ENCODE peak calls at places on chromosome 21, in six cellular contexts. One of them, this sample, is unnamed.

GRCh38 chr21:35664683-35665082 is 395.6 kb downstream of the SETD4 start:
- DNase-seq in body of pancreas: peak; percentile 24
- DNase-seq in IMR-90: peak; percentile 77
- DNase-seq in Peyer's patch: no peak
- DNase-seq in fibroblast of lung: peak; percentile 91
- DNase-seq in endodermal cell: no peak
- DNase-seq in this sample: no peak

GRCh38 chr21:24910591-24910990 is 696.7 kb downstream of the MRPL39 start:
- DNase-seq in body of pancreas: no peak
- DNase-seq in IMR-90: no peak
- DNase-seq in Peyer's patch: no peak
- DNase-seq in fibroblast of lung: no peak
- DNase-seq in endodermal cell: no peak
- DNase-seq in this sample: no peak

GRCh38 chr21:17611414-17612022 is 1.2 kb downstream of the BTG3 start:
- DNase-seq in body of pancreas: peak; percentile 86
- DNase-seq in IMR-90: peak; percentile 94
- DNase-seq in Peyer's patch: peak; percentile 81
- DNase-seq in fibroblast of lung: peak; percentile 94
- DNase-seq in endodermal cell: peak; percentile 83
- DNase-seq in this sample: peak; percentile 76

GRCh38 chr21:34061983-34062382 is 11.4 kb upstream of the MRPS6 start:
- DNase-seq in body of pancreas: no peak
- DNase-seq in IMR-90: no peak
- DNase-seq in Peyer's patch: no peak
- DNase-seq in fibroblast of lung: no peak
- DNase-seq in endodermal cell: peak; percentile 61
- DNase-seq in this sample: no peak

GRCh38 chr21:26952274-26953066 is 14.4 kb downstream of the ADAMTS5 start:
- DNase-seq in body of pancreas: no peak
- DNase-seq in IMR-90: peak; percentile 45
- DNase-seq in Peyer's patch: no peak
- DNase-seq in fibroblast of lung: no peak
- DNase-seq in endodermal cell: no peak
- DNase-seq in this sample: no peak

GRCh38 chr21:39141502-39141901 is 41.7 kb downstream of the PSMG1 start:
- DNase-seq in body of pancreas: no peak
- DNase-seq in IMR-90: peak; percentile 73
- DNase-seq in Peyer's patch: no peak
- DNase-seq in fibroblast of lung: peak; percentile 59
- DNase-seq in endodermal cell: no peak
- DNase-seq in this sample: no peak

GRCh38 chr21:43340491-43341348 is 86.2 kb downstream of the SIK1 start:
- DNase-seq in body of pancreas: no peak
- DNase-seq in IMR-90: peak; percentile 95
- DNase-seq in Peyer's patch: no peak
- DNase-seq in fibroblast of lung: peak; percentile 90
- DNase-seq in endodermal cell: peak; percentile 68
- DNase-seq in this sample: no peak

GRCh38 chr21:25568230-25568629 is 39.1 kb downstream of the MRPL39 start:
- DNase-seq in body of pancreas: peak; percentile 16
- DNase-seq in IMR-90: peak; percentile 78
- DNase-seq in Peyer's patch: peak; percentile 72
- DNase-seq in fibroblast of lung: peak; percentile 80
- DNase-seq in endodermal cell: peak; percentile 49
- DNase-seq in this sample: no peak

GRCh38 chr21:37263827-37264226 is 3.3 kb downstream of the VPS26C start:
- DNase-seq in body of pancreas: no peak
- DNase-seq in IMR-90: peak; percentile 15
- DNase-seq in Peyer's patch: no peak
- DNase-seq in fibroblast of lung: peak; percentile 56
- DNase-seq in endodermal cell: no peak
- DNase-seq in this sample: no peak

GRCh38 chr21:39003982-39004775 is 179.1 kb downstream of the PSMG1 start:
- DNase-seq in body of pancreas: no peak
- DNase-seq in IMR-90: peak; percentile 89
- DNase-seq in Peyer's patch: no peak
- DNase-seq in fibroblast of lung: peak; percentile 39
- DNase-seq in endodermal cell: peak; percentile 35
- DNase-seq in this sample: no peak

GRCh38 chr21:36917487-36918158 is 48.8 kb downstream of the HLCS start:
- DNase-seq in body of pancreas: peak; percentile 63
- DNase-seq in IMR-90: peak; percentile 75
- DNase-seq in Peyer's patch: no peak
- DNase-seq in fibroblast of lung: peak; percentile 60
- DNase-seq in endodermal cell: peak; percentile 81
- DNase-seq in this sample: no peak

GRCh38 chr21:42616366-42617340 is 36.8 kb upstream of the PDE9A start:
- DNase-seq in body of pancreas: no peak
- DNase-seq in IMR-90: no peak
- DNase-seq in Peyer's patch: no peak
- DNase-seq in fibroblast of lung: no peak
- DNase-seq in endodermal cell: no peak
- DNase-seq in this sample: no peak

GRCh38 chr21:37072988-37073416 is at the start of the genes PIGP and TTC3:
- DNase-seq in body of pancreas: peak; percentile 96
- DNase-seq in IMR-90: peak; percentile 93
- DNase-seq in Peyer's patch: peak; percentile 86
- DNase-seq in fibroblast of lung: peak; percentile 92
- DNase-seq in endodermal cell: peak; percentile 97
- DNase-seq in this sample: peak; percentile 97

GRCh38 chr21:21559285-21560045 is 561.3 kb downstream of the NCAM2 start:
- DNase-seq in body of pancreas: no peak
- DNase-seq in IMR-90: no peak
- DNase-seq in Peyer's patch: no peak
- DNase-seq in fibroblast of lung: peak; percentile 7
- DNase-seq in endodermal cell: no peak
- DNase-seq in this sample: no peak

GRCh38 chr21:35779690-35780570 is 280.4 kb downstream of the SETD4 start:
- DNase-seq in body of pancreas: peak; percentile 56
- DNase-seq in IMR-90: peak; percentile 91
- DNase-seq in Peyer's patch: no peak
- DNase-seq in fibroblast of lung: peak; percentile 90
- DNase-seq in endodermal cell: no peak
- DNase-seq in this sample: no peak

GRCh38 chr21:29258626-29259335 is 39.9 kb upstream of the BACH1 start:
- DNase-seq in body of pancreas: no peak
- DNase-seq in IMR-90: peak; percentile 89
- DNase-seq in Peyer's patch: no peak
- DNase-seq in fibroblast of lung: peak; percentile 87
- DNase-seq in endodermal cell: no peak
- DNase-seq in this sample: no peak

GRCh38 chr21:45468971-45469272 is 64.0 kb downstream of the COL18A1 start:
- DNase-seq in body of pancreas: no peak
- DNase-seq in IMR-90: no peak
- DNase-seq in Peyer's patch: no peak
- DNase-seq in fibroblast of lung: no peak
- DNase-seq in endodermal cell: no peak
- DNase-seq in this sample: no peak

GRCh38 chr21:45471229-45472052 is 66.5 kb downstream of the COL18A1 start:
- DNase-seq in body of pancreas: no peak
- DNase-seq in IMR-90: peak; percentile 93
- DNase-seq in Peyer's patch: no peak
- DNase-seq in fibroblast of lung: peak; percentile 95
- DNase-seq in endodermal cell: no peak
- DNase-seq in this sample: no peak

GRCh38 chr21:45468051-45468970 is 63.3 kb downstream of the COL18A1 start:
- DNase-seq in body of pancreas: no peak
- DNase-seq in IMR-90: no peak
- DNase-seq in Peyer's patch: no peak
- DNase-seq in fibroblast of lung: no peak
- DNase-seq in endodermal cell: no peak
- DNase-seq in this sample: no peak

GRCh38 chr21:45470087-45470515 is 65.1 kb downstream of the COL18A1 start:
- DNase-seq in body of pancreas: no peak
- DNase-seq in IMR-90: peak; percentile 68
- DNase-seq in Peyer's patch: no peak
- DNase-seq in fibroblast of lung: peak; percentile 82
- DNase-seq in endodermal cell: no peak
- DNase-seq in this sample: no peak

DNA sequence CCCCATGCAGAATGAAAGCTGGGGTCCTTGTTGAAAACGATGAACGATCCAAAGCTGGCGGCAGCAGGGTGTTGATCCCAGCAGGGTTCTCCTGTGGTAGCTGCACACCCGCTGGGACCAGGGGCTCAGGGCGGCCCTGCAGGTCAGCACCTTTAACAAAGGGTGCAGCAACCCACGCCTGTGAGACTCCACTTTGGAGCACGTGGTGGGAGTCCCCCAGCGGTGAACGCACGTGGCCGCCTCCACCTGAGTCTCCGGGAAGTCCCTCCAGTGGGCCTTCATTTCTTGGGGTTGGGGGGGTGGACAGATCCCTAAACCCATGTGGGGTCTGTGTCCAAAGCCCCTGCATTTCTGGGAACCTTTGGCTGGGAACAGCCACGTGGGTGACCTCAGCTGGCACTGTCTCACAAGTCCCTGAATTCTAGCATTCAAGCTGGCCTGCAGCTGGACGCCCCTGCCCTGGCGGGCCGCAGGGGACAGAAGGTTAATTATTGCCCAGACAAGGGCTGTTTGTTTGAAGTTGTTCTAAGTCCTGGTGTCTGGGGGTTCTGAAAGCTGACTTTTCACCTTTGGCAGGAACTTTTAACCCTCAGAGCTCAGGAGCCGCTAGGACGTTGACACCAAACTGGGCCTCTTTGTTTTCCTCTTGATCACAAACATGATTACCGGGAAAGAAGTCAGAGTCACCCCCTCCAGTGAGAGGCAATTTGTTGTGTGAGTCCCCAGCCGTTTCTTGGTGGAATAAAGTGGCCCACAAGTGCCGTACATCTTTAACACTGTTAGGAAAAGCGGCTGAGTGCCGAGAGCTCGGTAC is 64.5 kb downstream of the COL18A1 start:
- DNase-seq in body of pancreas: peak; percentile 40
- DNase-seq in IMR-90: no peak
- DNase-seq in Peyer's patch: no peak
- DNase-seq in fibroblast of lung: no peak
- DNase-seq in endodermal cell: no peak
- DNase-seq in this sample: no peak
- H3K27ac ChIP-seq in body of pancreas: no peak overlapping the region
- H3K27ac ChIP-seq in IMR-90: peak overlapping the region; percentile 37
- H3K27ac ChIP-seq in Peyer's patch: peak overlapping the region; percentile 51
- H3K27ac ChIP-seq in fibroblast of lung: peak overlapping the region; percentile 90
- H3K27ac ChIP-seq in endodermal cell: peak overlapping the region; percentile 57
- H3K27ac ChIP-seq in this sample: no peak overlapping the region

DNA sequence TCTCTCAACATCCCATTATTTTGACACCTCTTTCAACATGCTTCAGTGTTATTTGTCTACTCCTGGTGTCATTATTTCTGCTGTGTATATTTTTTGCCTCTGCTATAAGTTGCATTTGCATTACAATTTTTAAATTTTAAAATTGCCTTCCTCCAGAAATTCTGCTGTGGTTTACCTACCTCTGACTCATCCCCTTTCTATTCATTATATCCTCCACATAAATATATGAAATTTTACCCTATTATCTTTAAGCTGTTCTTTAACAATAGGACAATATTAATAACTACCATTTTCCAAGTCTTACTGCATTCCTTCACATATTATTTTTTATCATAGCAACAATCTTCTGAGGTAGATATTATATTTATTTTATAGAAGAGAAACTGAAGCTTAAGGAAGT is 178.1 kb upstream of the NRIP1 start:
- DNase-seq in body of pancreas: no peak
- DNase-seq in IMR-90: no peak
- DNase-seq in Peyer's patch: no peak
- DNase-seq in fibroblast of lung: no peak
- DNase-seq in endodermal cell: no peak
- DNase-seq in this sample: no peak
- H3K27me3 ChIP-seq in body of pancreas: no peaks in the 10 kb centered on the region
- H3K27me3 ChIP-seq in IMR-90: no peaks in the 10 kb centered on the region
- H3K27me3 ChIP-seq in Peyer's patch: no peaks in the 10 kb centered on the region
- H3K27me3 ChIP-seq in fibroblast of lung: no peaks in the 10 kb centered on the region
- H3K27me3 ChIP-seq in endodermal cell: peaks cover 15% of the 10 kb centered on the region
- H3K27me3 ChIP-seq in this sample: no peaks in the 10 kb centered on the region

GRCh38 chr21:41579692-41580091 is 71.7 kb upstream of the TMPRSS2 start:
- DNase-seq in body of pancreas: no peak
- DNase-seq in IMR-90: no peak
- DNase-seq in Peyer's patch: no peak
- DNase-seq in fibroblast of lung: no peak
- DNase-seq in endodermal cell: no peak
- DNase-seq in this sample: no peak
- H3K27ac ChIP-seq in body of pancreas: no peak overlapping the region
- H3K27ac ChIP-seq in IMR-90: no peak overlapping the region
- H3K27ac ChIP-seq in Peyer's patch: peak overlapping the region; percentile 93
- H3K27ac ChIP-seq in fibroblast of lung: no peak overlapping the region
- H3K27ac ChIP-seq in endodermal cell: no peak overlapping the region
- H3K27ac ChIP-seq in this sample: no peak overlapping the region

DNA sequence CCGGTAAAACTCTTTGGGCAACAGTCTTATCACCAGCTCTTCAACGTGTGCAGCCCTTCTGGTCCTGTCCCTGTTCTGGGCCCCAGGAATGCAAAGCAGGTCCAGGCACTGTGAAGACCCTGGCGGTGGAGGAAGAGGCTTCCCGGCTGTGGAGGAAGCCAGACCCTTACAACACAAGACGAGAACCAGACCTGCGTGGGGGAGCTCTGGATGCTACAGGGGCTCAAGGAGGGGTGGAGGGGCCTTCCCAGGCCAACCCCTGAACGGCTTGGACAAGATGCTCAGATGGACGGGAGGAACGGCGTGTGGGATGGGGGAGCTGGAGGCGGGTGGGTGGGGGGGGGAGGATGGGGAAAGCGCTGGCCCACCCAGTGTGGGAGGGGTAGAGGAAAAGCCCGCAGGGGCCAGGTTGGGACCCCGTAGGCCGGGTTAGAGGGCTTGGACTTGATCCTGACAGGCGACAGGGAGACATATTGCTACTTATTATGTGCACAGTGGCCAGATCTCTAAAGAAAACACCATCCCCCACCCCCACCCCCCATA is 5.1 kb upstream of the OLIG2 start:
- DNase-seq in body of pancreas: no peak
- DNase-seq in IMR-90: no peak
- DNase-seq in Peyer's patch: no peak
- DNase-seq in fibroblast of lung: no peak
- DNase-seq in endodermal cell: peak; percentile 50
- DNase-seq in this sample: no peak
- H3K27me3 ChIP-seq in body of pancreas: peaks cover 33% of the 10 kb centered on the region
- H3K27me3 ChIP-seq in IMR-90: peaks cover 87% of the 10 kb centered on the region
- H3K27me3 ChIP-seq in Peyer's patch: no peaks in the 10 kb centered on the region
- H3K27me3 ChIP-seq in fibroblast of lung: peaks cover 68% of the 10 kb centered on the region
- H3K27me3 ChIP-seq in endodermal cell: peaks cover 100% of the 10 kb centered on the region
- H3K27me3 ChIP-seq in this sample: peaks cover 66% of the 10 kb centered on the region

GRCh38 chr21:32372755-32373154 is 20.1 kb downstream of the URB1 start:
- DNase-seq in body of pancreas: no peak
- DNase-seq in IMR-90: peak; percentile 23
- DNase-seq in Peyer's patch: no peak
- DNase-seq in fibroblast of lung: no peak
- DNase-seq in endodermal cell: no peak
- DNase-seq in this sample: no peak
- H3K27ac ChIP-seq in body of pancreas: no peak overlapping the region
- H3K27ac ChIP-seq in IMR-90: no peak overlapping the region
- H3K27ac ChIP-seq in Peyer's patch: no peak overlapping the region
- H3K27ac ChIP-seq in fibroblast of lung: no peak overlapping the region
- H3K27ac ChIP-seq in endodermal cell: no peak overlapping the region
- H3K27ac ChIP-seq in this sample: no peak overlapping the region

GRCh38 chr21:14536929-14537328 is 9.2 kb downstream of the SAMSN1 start:
- DNase-seq in body of pancreas: no peak
- DNase-seq in IMR-90: no peak
- DNase-seq in Peyer's patch: no peak
- DNase-seq in fibroblast of lung: no peak
- DNase-seq in endodermal cell: no peak
- DNase-seq in this sample: no peak
- H3K27me3 ChIP-seq in body of pancreas: no peaks in the 10 kb centered on the region
- H3K27me3 ChIP-seq in IMR-90: no peaks in the 10 kb centered on the region
- H3K27me3 ChIP-seq in Peyer's patch: no peaks in the 10 kb centered on the region
- H3K27me3 ChIP-seq in fibroblast of lung: no peaks in the 10 kb centered on the region
- H3K27me3 ChIP-seq in endodermal cell: no peaks in the 10 kb centered on the region
- H3K27me3 ChIP-seq in this sample: no peaks in the 10 kb centered on the region